ENCODE peak calls at places on chromosomes 1 and 21, in four cellular contexts. One of them, this sample, is unnamed.

GRCh38 chr1:27564264-27564579 is 39.7 kb downstream of the AHDC1 start:
- DNase-seq in foreskin fibroblast: peak
- DNase-seq in heart left ventricle: no peak
- DNase-seq in body of pancreas: no peak
- DNase-seq in this sample: no peak

GRCh38 chr1:217048104-217048707 is 325.0 kb upstream of the ESRRG start:
- DNase-seq in foreskin fibroblast: no peak
- DNase-seq in body of pancreas: no peak
- DNase-seq in heart left ventricle: no peak
- DNase-seq in this sample: no peak

GRCh38 chr1:5601516-5601915 is 390.7 kb downstream of the NPHP4 start:
- DNase-seq in foreskin fibroblast: no peak
- DNase-seq in body of pancreas: no peak
- DNase-seq in heart left ventricle: no peak
- DNase-seq in this sample: no peak

GRCh38 chr1:211654838-211655787 is 20.3 kb downstream of the NEK2 start:
- DNase-seq in foreskin fibroblast: peak
- DNase-seq in heart left ventricle: peak
- DNase-seq in body of pancreas: peak
- DNase-seq in this sample: peak

GRCh38 chr1:206709322-206709721 is 24.6 kb downstream of the MAPKAPK2 start:
- DNase-seq in body of pancreas: no peak
- DNase-seq in foreskin fibroblast: no peak
- DNase-seq in heart left ventricle: no peak
- DNase-seq in this sample: no peak

GRCh38 chr1:151990856-151991198 is 2.8 kb downstream of the S100A10 start:
- DNase-seq in foreskin fibroblast: peak
- DNase-seq in heart left ventricle: peak
- DNase-seq in body of pancreas: peak
- DNase-seq in this sample: no peak

GRCh38 chr1:167738158-167738557 is 16.4 kb downstream of the MPZL1 start:
- DNase-seq in heart left ventricle: no peak
- DNase-seq in body of pancreas: no peak
- DNase-seq in foreskin fibroblast: no peak
- DNase-seq in this sample: no peak

GRCh38 chr1:246145900-246146299 is 361.2 kb downstream of the SMYD3 start:
- DNase-seq in body of pancreas: no peak
- DNase-seq in foreskin fibroblast: no peak
- DNase-seq in heart left ventricle: no peak
- DNase-seq in this sample: no peak

GRCh38 chr1:202276920-202277319 is 64.8 kb downstream of the UBE2T start:
- DNase-seq in foreskin fibroblast: no peak
- DNase-seq in heart left ventricle: no peak
- DNase-seq in body of pancreas: no peak
- DNase-seq in this sample: no peak

GRCh38 chr1:178818416-178818815 is 52.5 kb downstream of the ANGPTL1 start:
- DNase-seq in foreskin fibroblast: peak
- DNase-seq in heart left ventricle: no peak
- DNase-seq in body of pancreas: no peak
- DNase-seq in this sample: peak

GRCh38 chr1:200966934-200967333 is 56.6 kb downstream of the KIF21B start:
- DNase-seq in heart left ventricle: no peak
- DNase-seq in foreskin fibroblast: no peak
- DNase-seq in body of pancreas: no peak
- DNase-seq in this sample: no peak

GRCh38 chr1:54120018-54120697 is 32.6 kb downstream of the CDCP2 start:
- DNase-seq in body of pancreas: no peak
- DNase-seq in heart left ventricle: no peak
- DNase-seq in foreskin fibroblast: no peak
- DNase-seq in this sample: no peak

GRCh38 chr1:181061891-181062777 is 26.4 kb upstream of the IER5 start:
- DNase-seq in foreskin fibroblast: no peak
- DNase-seq in heart left ventricle: no peak
- DNase-seq in body of pancreas: no peak
- DNase-seq in this sample: no peak

GRCh38 chr1:10626011-10626731 is 151.4 kb downstream of the PEX14 start:
- DNase-seq in foreskin fibroblast: peak
- DNase-seq in heart left ventricle: no peak
- DNase-seq in body of pancreas: no peak
- DNase-seq in this sample: no peak

GRCh38 chr1:31084782-31085569 is 19.5 kb upstream of the PUM1 start:
- DNase-seq in body of pancreas: no peak
- DNase-seq in heart left ventricle: no peak
- DNase-seq in foreskin fibroblast: no peak
- DNase-seq in this sample: no peak

GRCh38 chr1:77889671-77890070 is 1.2 kb downstream of the NEXN start:
- DNase-seq in heart left ventricle: no peak
- DNase-seq in foreskin fibroblast: peak
- DNase-seq in body of pancreas: peak
- DNase-seq in this sample: peak

GRCh38 chr21:27149034-27149433 is 182.1 kb upstream of the ADAMTS5 start:
- DNase-seq in body of pancreas: no peak
- DNase-seq in foreskin fibroblast: peak
- DNase-seq in heart left ventricle: no peak
- DNase-seq in this sample: no peak

GRCh38 chr1:204871405-204872037 is 859 bp downstream of the NFASC start:
- DNase-seq in heart left ventricle: no peak
- DNase-seq in foreskin fibroblast: no peak
- DNase-seq in body of pancreas: no peak
- DNase-seq in this sample: no peak

GRCh38 chr21:35062016-35062415 is 12.9 kb upstream of the RUNX1 start:
- DNase-seq in body of pancreas: no peak
- DNase-seq in foreskin fibroblast: no peak
- DNase-seq in heart left ventricle: no peak
- DNase-seq in this sample: no peak

GRCh38 chr1:225201447-225201846 is 226.4 kb downstream of the LBR start:
- DNase-seq in foreskin fibroblast: no peak
- DNase-seq in heart left ventricle: no peak
- DNase-seq in body of pancreas: no peak
- DNase-seq in this sample: no peak

GRCh38 chr1:67784545-67785186 is 48.6 kb downstream of the GNG12 start:
- DNase-seq in foreskin fibroblast: no peak
- DNase-seq in heart left ventricle: no peak
- DNase-seq in body of pancreas: no peak
- DNase-seq in this sample: no peak

GRCh38 chr1:64161347-64162080 is 41.9 kb upstream of the UBE2U start:
- DNase-seq in body of pancreas: peak
- DNase-seq in heart left ventricle: no peak
- DNase-seq in foreskin fibroblast: peak
- DNase-seq in this sample: no peak

GRCh38 chr1:36905941-36906340 is 128.4 kb downstream of the GRIK3 start:
- DNase-seq in foreskin fibroblast: no peak
- DNase-seq in body of pancreas: no peak
- DNase-seq in heart left ventricle: no peak
- DNase-seq in this sample: no peak

GRCh38 chr1:244212792-244213475 is 161.9 kb downstream of the ZBTB18 start:
- DNase-seq in foreskin fibroblast: peak
- DNase-seq in heart left ventricle: no peak
- DNase-seq in body of pancreas: no peak
- DNase-seq in this sample: no peak

GRCh38 chr1:70616946-70617345 is 205.9 kb downstream of the CTH start:
- DNase-seq in heart left ventricle: no peak
- DNase-seq in foreskin fibroblast: no peak
- DNase-seq in body of pancreas: no peak
- DNase-seq in this sample: no peak

GRCh38 chr1:53899206-53899628 is 5.2 kb downstream of the DIO1 start:
- DNase-seq in body of pancreas: peak
- DNase-seq in foreskin fibroblast: no peak
- DNase-seq in heart left ventricle: no peak
- DNase-seq in this sample: peak

GRCh38 chr1:56180806-56181205 is 398.6 kb downstream of the PLPP3 start:
- DNase-seq in heart left ventricle: no peak
- DNase-seq in foreskin fibroblast: no peak
- DNase-seq in body of pancreas: no peak
- DNase-seq in this sample: no peak

GRCh38 chr1:52553372-52554266 is 727 bp upstream of the TUT4 start:
- DNase-seq in heart left ventricle: peak
- DNase-seq in body of pancreas: peak
- DNase-seq in foreskin fibroblast: peak
- DNase-seq in this sample: peak

GRCh38 chr1:177170756-177171535 is at the start of gene BRINP2:
- DNase-seq in body of pancreas: peak
- DNase-seq in foreskin fibroblast: peak
- DNase-seq in heart left ventricle: peak
- DNase-seq in this sample: no peak

GRCh38 chr1:151773698-151774097 is 10.4 kb upstream of the MRPL9 start:
- DNase-seq in body of pancreas: no peak
- DNase-seq in heart left ventricle: no peak
- DNase-seq in foreskin fibroblast: peak
- DNase-seq in this sample: no peak

GRCh38 chr1:55070291-55070690 is 30.9 kb downstream of the PCSK9 start:
- DNase-seq in foreskin fibroblast: no peak
- DNase-seq in body of pancreas: no peak
- DNase-seq in heart left ventricle: no peak
- DNase-seq in this sample: no peak

GRCh38 chr1:47216278-47217059 is 15.6 kb downstream of the TAL1 start:
- DNase-seq in heart left ventricle: no peak
- DNase-seq in body of pancreas: no peak
- DNase-seq in foreskin fibroblast: no peak
- DNase-seq in this sample: no peak
- H3K4me3 ChIP-seq in heart left ventricle: no peak
- H3K4me3 ChIP-seq in body of pancreas: no peak
- H3K4me3 ChIP-seq in foreskin fibroblast: no peak
- H3K4me3 ChIP-seq in this sample: no peak

DNA sequence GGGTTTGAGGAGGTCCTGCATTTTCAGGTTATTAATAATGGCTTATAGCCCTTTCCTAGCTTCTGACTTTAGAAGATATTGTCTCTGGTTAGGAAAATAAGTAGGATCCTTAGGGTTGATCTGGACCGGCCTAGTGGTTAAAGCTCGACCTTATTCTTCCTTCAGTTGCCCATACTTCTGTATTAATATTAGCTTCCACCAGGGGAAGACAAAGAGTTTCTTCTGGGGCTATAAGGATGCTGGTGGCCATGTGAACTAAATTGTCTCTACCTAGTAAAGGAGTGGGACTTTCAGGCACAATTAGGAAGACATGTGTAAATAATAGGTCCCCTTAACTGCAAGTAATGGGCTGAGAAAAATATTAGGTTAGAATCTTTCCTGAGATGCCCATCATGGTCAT is 20.6 kb upstream of the FCGR2A start:
- DNase-seq in foreskin fibroblast: no peak
- DNase-seq in heart left ventricle: no peak
- DNase-seq in body of pancreas: no peak
- DNase-seq in this sample: no peak
- TF ChIP-seq CTCF in foreskin fibroblast: peak
- TF ChIP-seq CTCF in heart left ventricle: no peak
- TF ChIP-seq CTCF in body of pancreas: no peak
- TF ChIP-seq CTCF in this sample: peak

DNA sequence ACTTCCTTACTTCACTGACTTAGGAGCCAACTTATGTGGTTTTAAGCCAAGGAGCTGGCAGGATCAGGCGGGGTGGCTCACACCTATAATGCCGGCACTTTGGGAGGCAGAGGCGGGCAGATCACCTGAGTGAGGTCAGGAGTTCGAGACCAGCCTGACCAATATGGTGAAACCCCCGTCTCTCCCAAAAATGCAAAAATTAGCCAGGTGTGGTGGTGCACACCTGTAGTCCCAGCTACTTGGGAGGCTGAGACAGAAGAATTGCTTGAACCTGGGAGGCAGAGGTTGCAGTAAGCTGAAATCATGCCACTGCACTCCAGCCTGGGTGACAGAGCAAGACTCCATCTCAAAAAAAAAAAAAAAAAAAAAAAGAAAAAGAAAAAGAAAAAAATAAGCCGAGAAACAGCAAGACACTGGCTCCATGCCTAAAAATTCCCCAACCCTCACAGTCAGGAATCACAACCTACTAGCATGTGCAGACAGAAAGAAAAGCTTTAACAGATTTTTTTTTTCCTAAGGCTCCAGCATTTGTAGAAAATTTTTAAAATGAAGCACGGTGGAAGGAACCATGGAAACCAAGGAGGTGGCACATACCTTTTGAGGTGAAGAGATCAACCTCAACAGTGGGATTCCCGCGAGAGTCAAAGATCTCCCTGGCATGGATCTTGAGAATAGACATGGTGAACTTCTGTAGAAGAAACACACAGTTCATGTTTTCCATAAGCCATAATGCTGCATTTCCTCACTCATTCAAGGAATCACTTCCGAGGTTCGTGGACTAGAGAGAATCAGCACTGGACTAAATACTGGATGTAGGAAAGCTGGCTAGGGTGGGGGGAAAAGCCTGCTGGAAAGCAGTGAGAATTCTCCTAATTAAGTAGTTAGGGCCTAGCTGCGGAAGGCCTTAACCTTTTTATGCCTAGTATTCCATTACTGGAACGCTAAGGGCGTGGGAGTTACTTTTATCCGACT is 4.0 kb downstream of the ENO1 start:
- DNase-seq in foreskin fibroblast: peak
- DNase-seq in heart left ventricle: no peak
- DNase-seq in body of pancreas: no peak
- DNase-seq in this sample: no peak
- H3K4me3 ChIP-seq in foreskin fibroblast: no peak
- H3K4me3 ChIP-seq in heart left ventricle: no peak
- H3K4me3 ChIP-seq in body of pancreas: no peak
- H3K4me3 ChIP-seq in this sample: peak

GRCh38 chr1:42957880-42958487 is 684 bp downstream of the SLC2A1 start:
- DNase-seq in foreskin fibroblast: peak
- DNase-seq in heart left ventricle: peak
- DNase-seq in body of pancreas: peak
- DNase-seq in this sample: no peak
- TF ChIP-seq CTCF in foreskin fibroblast: no peak
- TF ChIP-seq CTCF in heart left ventricle: no peak
- TF ChIP-seq CTCF in body of pancreas: peak
- TF ChIP-seq CTCF in this sample: no peak

GRCh38 chr1:35122311-35122710 is 43.1 kb downstream of the ZMYM1 start:
- DNase-seq in body of pancreas: no peak
- DNase-seq in foreskin fibroblast: no peak
- DNase-seq in heart left ventricle: no peak
- DNase-seq in this sample: no peak

GRCh38 chr1:35115459-35116383 is 36.5 kb downstream of the ZMYM1 start:
- DNase-seq in body of pancreas: no peak
- DNase-seq in foreskin fibroblast: peak
- DNase-seq in heart left ventricle: no peak
- DNase-seq in this sample: no peak

DNA sequence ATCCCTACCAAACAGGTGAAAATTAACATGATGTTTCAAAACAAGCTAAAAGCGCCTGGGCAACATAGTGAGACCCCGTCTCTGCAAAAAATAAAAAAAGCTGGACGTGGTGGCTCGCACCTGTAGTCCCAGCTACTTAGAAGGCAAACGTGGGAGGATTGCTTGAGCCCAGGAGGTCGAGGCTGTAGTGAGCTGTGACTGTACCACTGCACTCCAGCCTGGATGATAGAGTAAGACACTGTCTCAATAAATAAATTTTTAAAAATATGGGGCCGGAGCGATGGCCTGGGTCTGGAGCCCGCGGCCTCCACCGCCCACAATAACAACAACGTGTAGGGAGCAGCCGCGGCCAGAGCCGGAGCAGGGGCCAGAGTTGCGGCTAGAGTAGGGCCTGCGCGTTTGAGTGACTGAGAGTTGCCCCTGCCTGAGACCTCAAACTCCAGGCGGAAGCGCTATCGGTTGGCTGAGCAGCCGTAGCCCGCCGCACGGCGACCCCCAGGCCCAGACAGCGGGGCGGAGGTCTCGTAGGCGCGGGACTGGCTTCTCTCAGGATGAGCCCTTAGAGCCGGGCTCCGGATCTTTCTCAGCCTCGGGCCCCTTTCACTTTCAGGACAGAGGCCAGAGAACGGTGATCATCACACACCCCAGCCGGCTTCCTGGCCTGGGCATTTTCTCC is 41.4 kb downstream of the ZMYM1 start:
- DNase-seq in foreskin fibroblast: peak
- DNase-seq in body of pancreas: no peak
- DNase-seq in heart left ventricle: no peak
- DNase-seq in this sample: no peak
- H3K4me3 ChIP-seq in foreskin fibroblast: peak
- H3K4me3 ChIP-seq in body of pancreas: no peak
- H3K4me3 ChIP-seq in heart left ventricle: peak
- H3K4me3 ChIP-seq in this sample: peak

This sample was measured in AG04450.